ENCODE peak calls at places on chromosome 17, in four cellular contexts. C is A549, U is K562, E is SK-N-SH. I is an unnamed sample.

GRCh38 chr17:76153202-76153601 is 12.2 kb upstream of the FOXJ1 start:
- DNase-seq in E (no peak), C (no peak), U (no peak), I (peak)

GRCh38 chr17:81337449-81337848 is 42.3 kb upstream of the SLC38A10 start:
- DNase-seq in U (peak), C (peak), E (peak), I (peak)

GRCh38 chr17:32310927-32311568 is 30.9 kb downstream of the C17orf75 start:
- DNase-seq in U (no peak), E (peak), C (no peak), I (peak)

GRCh38 chr17:68328676-68329075 is 37.4 kb downstream of the ARSG start:
- DNase-seq in C (no peak), U (no peak), E (no peak), I (no peak)

GRCh38 chr17:50129946-50130777 is at the start of gene SAMD14:
- DNase-seq in E (peak), C (no peak), U (peak), I (peak)

GRCh38 chr17:4199818-4200402 is 56.9 kb downstream of the CYB5D2 start:
- DNase-seq in C (peak), U (peak), E (peak), I (peak)

GRCh38 chr17:72407336-72408121 is 286.7 kb downstream of the SOX9 start:
- DNase-seq in E (peak), U (no peak), C (peak), I (peak)

GRCh38 chr17:31060814-31061550 is 33.8 kb upstream of the NF1 start:
- DNase-seq in C (no peak), U (no peak), E (no peak), I (no peak)

GRCh38 chr17:63369233-63369632 is 76.9 kb downstream of the CYB561 start:
- DNase-seq in U (no peak), E (no peak), C (no peak), I (no peak)

GRCh38 chr17:69047368-69048263 is 13.1 kb downstream of the ABCA9 start:
- DNase-seq in C (peak), U (peak), E (no peak), I (no peak)

GRCh38 chr17:79249945-79250521 is 175.4 kb downstream of the ENGASE start:
- DNase-seq in U (no peak), E (no peak), C (no peak), I (no peak)

GRCh38 chr17:79248843-79249242 is 174.2 kb downstream of the ENGASE start:
- DNase-seq in C (no peak), E (no peak), U (no peak), I (peak)

GRCh38 chr17:79255046-79255445 is 180.4 kb downstream of the ENGASE start:
- DNase-seq in E (no peak), C (no peak), U (no peak), I (no peak)

GRCh38 chr17:79252886-79253285 is 178.3 kb downstream of the ENGASE start:
- DNase-seq in C (no peak), U (no peak), E (no peak), I (no peak)

GRCh38 chr17:79251824-79252223 is 177.2 kb downstream of the ENGASE start:
- DNase-seq in E (no peak), U (no peak), C (no peak), I (no peak)
- TF ChIP-seq REST in E (no peak), U (no peak), C (no peak), I (no peak)

GRCh38 chr17:77153487-77153886 is 12.7 kb downstream of the SEC14L1 start:
- DNase-seq in C (no peak), E (no peak), U (no peak), I (no peak)
- H3K4me2 ChIP-seq in C (no peak), E (no peak), U (no peak), I (no peak)

GRCh38 chr17:6166492-6167179 is 96.5 kb downstream of the WSCD1 start:
- DNase-seq in C (no peak), E (no peak), U (no peak), I (no peak)
- TF ChIP-seq REST in C (no peak), E (no peak), U (no peak), I (no peak)

GRCh38 chr17:60817187-60817586 is 139.5 kb downstream of the BCAS3 start:
- DNase-seq in E (no peak), U (no peak), C (peak), I (no peak)
- H3K4me2 ChIP-seq in E (no peak), U (no peak), C (peak), I (no peak)

GRCh38 chr17:42017866-42018200 is 594 bp upstream of the DNAJC7 start:
- DNase-seq in U (no peak), C (no peak), E (no peak), I (peak)

GRCh38 chr17:42018339-42018738 is 1.1 kb upstream of the DNAJC7 start:
- DNase-seq in E (no peak), C (no peak), U (no peak), I (no peak)

GRCh38 chr17:42016952-42017865 is at the start of gene DNAJC7:
- DNase-seq in U (peak), E (peak), C (peak), I (peak)

GRCh38 chr17:42018988-42019387 is 902 bp upstream of the NKIRAS2 start:
- DNase-seq in E (no peak), C (no peak), U (no peak), I (no peak)

GRCh38 chr17:42019509-42020404 is at the start of gene NKIRAS2:
- DNase-seq in U (peak), E (peak), C (peak), I (peak)
- TF ChIP-seq REST in U (no peak), E (no peak), C (no peak), I (no peak)

GRCh38 chr17:64635647-64636305 is 26.3 kb downstream of the SMURF2 start:
- DNase-seq in U (no peak), E (no peak), C (peak), I (no peak)
- H3K4me2 ChIP-seq in U (no peak), E (peak), C (peak), I (no peak)

GRCh38 chr17:6503641-6504195 is 52.6 kb downstream of the PITPNM3 start:
- DNase-seq in E (no peak), U (no peak), C (no peak), I (no peak)
- TF ChIP-seq REST in E (no peak), U (no peak), C (no peak), I (no peak)

I was measured in GM23338.